ENCODE peak calls at places on chromosomes 5 and 9, in nine cellular contexts. E is astrocyte, N is colonic mucosa, K is HCT116, W is IMR-90, F is K562, R is DND-41, M is SK-N-SH, Q is HepG2. O is an unnamed sample.

GRCh38 chr5:140966293-140967225 is at the start of gene PCDHAC2:
- DNase-seq in Q (no peak), N (no peak), M (peak), W (no peak), F (no peak), K (peak), E (peak), R (no peak), O (peak)

GRCh38 chr5:170420809-170421412 is 31.7 kb upstream of the KCNMB1 start:
- DNase-seq in F (peak), R (peak), K (peak), W (peak), Q (peak), E (peak), M (peak), N (peak), O (no peak)

GRCh38 chr5:172905346-172905756 is 53.9 kb upstream of the RPL26L1 start:
- DNase-seq in W (no peak), K (no peak), E (no peak), N (no peak), Q (no peak), F (no peak), R (no peak), M (no peak), O (no peak)

GRCh38 chr9:127293767-127294166 is 29.2 kb downstream of the GARNL3 start:
- DNase-seq in M (no peak), N (peak), F (no peak), R (no peak), K (no peak), W (no peak), E (no peak), Q (no peak), O (no peak)

GRCh38 chr5:147892696-147893296 is 13.5 kb downstream of the C5orf46 start:
- DNase-seq in N (peak), M (no peak), K (peak), R (no peak), Q (no peak), E (no peak), W (peak), F (no peak), O (no peak)

GRCh38 chr9:104606202-104606601 is 775 bp upstream of the OR13C2 start:
- DNase-seq in Q (no peak), E (no peak), N (no peak), M (no peak), W (no peak), K (no peak), R (no peak), F (no peak), O (no peak)

GRCh38 chr9:109910616-109911568 is 130.9 kb downstream of the PALM2AKAP2 start:
- DNase-seq in F (no peak), R (no peak), W (peak), Q (no peak), K (no peak), N (peak), M (no peak), E (peak), O (no peak)

GRCh38 chr9:2231831-2232230 is 216.7 kb downstream of the SMARCA2 start:
- DNase-seq in M (no peak), Q (no peak), E (peak), N (no peak), K (no peak), W (peak), R (no peak), F (no peak), O (no peak)

GRCh38 chr9:71587576-71588362 is 180.5 kb downstream of the CEMIP2 start:
- DNase-seq in M (no peak), Q (no peak), K (no peak), E (peak), R (no peak), F (no peak), N (no peak), W (peak), O (no peak)

GRCh38 chr5:61332369-61332745 is 299 bp downstream of the ZSWIM6 start:
- DNase-seq in K (no peak), N (no peak), Q (no peak), R (peak), M (peak), F (no peak), E (no peak), W (no peak), O (peak)

GRCh38 chr5:69007086-69007672 is 86.6 kb upstream of the SLC30A5 start:
- DNase-seq in E (no peak), W (no peak), M (peak), F (no peak), K (no peak), R (no peak), Q (no peak), N (no peak), O (no peak)

DNA sequence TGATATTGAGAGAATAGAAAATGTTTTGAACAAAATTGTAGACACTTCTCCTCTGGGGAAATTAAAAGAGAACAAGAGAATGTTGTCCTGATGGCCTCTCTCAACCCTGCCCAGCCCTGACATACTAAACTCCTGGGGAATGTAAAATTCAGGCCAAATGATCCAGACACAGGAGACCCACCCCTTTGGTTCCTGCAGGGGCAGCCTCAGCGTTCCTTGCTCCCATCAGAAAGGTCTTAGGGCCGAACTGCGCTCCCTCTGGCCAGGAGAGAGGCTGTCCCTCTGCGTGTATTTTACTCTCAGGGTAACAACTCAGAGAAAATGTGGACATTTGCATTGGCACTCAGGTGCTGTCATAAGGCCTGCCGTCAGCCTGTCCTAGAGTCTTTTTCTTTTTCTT is 616.3 kb upstream of the KLF4 start:
- DNase-seq in N (no peak), M (no peak), Q (no peak), E (no peak), K (no peak), F (no peak), R (no peak), W (no peak), O (no peak)
- TF ChIP-seq CTCF in N (no peak), M (no peak), Q (no peak), E (no peak), K (no peak), F (peak), R (no peak), W (no peak), O (no peak)

GRCh38 chr9:134554011-134554749 is 87.4 kb upstream of the COL5A1 start:
- DNase-seq in Q (no peak), K (no peak), M (no peak), R (no peak), W (no peak), F (no peak), N (no peak), E (no peak), O (peak)

GRCh38 chr9:134551176-134551575 is 90.4 kb upstream of the COL5A1 start:
- DNase-seq in Q (no peak), F (no peak), E (no peak), K (no peak), M (no peak), W (no peak), R (no peak), N (no peak), O (peak)

GRCh38 chr9:134551657-134552348 is 89.8 kb upstream of the COL5A1 start:
- DNase-seq in Q (no peak), E (peak), N (no peak), W (peak), M (no peak), K (no peak), F (no peak), R (no peak), O (peak)

GRCh38 chr9:134553061-134553891 is 88.3 kb upstream of the COL5A1 start:
- DNase-seq in M (no peak), W (no peak), N (no peak), Q (no peak), R (no peak), E (no peak), F (no peak), K (no peak), O (peak)

DNA sequence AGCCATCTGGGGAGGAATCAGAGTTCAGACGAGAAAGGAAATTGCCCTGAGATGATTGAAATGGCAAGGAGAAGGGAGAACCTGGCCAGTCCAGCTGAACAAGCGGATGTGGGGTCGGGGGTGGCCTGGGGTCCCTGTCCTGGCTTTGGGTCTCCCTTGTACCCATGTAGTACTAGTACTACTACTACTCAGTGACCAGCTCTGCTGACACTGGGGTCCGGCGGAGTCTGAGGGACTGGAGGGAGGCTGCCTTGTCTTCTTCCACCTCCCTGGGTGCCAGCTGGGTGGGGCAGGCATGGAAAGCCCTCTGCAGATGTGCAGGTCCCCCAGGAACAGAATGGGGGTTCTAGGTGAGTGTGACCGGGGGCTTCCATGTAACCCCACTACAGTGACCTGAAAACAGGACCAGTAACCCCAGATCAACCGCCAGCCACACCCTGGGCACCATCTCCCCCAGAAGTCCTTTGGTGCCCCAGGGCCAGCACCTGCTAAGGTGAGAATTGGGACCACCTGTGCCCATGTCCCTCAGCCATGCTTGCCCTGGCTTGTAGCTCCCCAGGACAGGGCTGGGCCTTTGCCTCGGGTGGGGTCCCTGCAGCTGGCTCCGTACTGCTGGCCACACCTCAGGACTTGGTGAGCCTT is 89.1 kb upstream of the COL5A1 start:
- DNase-seq in K (no peak), Q (no peak), N (no peak), F (no peak), M (no peak), W (no peak), E (no peak), R (no peak), O (peak)
- H3K9ac ChIP-seq in K (peak), Q (no peak), N (peak), F (no peak), M (peak), W (peak), E (peak), R (no peak), O (no peak)

GRCh38 chr9:123568691-123569342 is 212.8 kb downstream of the CRB2 start:
- DNase-seq in W (peak), M (peak), Q (no peak), N (no peak), K (no peak), R (no peak), E (peak), F (no peak), O (no peak)
- H3K27ac ChIP-seq in W (no peak), M (peak), Q (no peak), N (no peak), K (no peak), R (no peak), E (no peak), F (no peak), O (no peak)

GRCh38 chr5:146646441-146646840 is 130.5 kb upstream of the GPR151 start:
- DNase-seq in M (no peak), Q (no peak), W (no peak), R (no peak), N (no peak), F (no peak), K (no peak), E (no peak), O (no peak)
- TF ChIP-seq CTCF in M (peak), Q (no peak), W (no peak), R (no peak), N (no peak), F (no peak), K (no peak), E (no peak), O (no peak)

GRCh38 chr9:135499326-135500070 is 984 bp upstream of the MRPS2 start:
- DNase-seq in W (peak), E (peak), K (peak), Q (peak), R (peak), F (peak), N (peak), M (peak), O (peak)

GRCh38 chr9:135500525-135501260 is at the start of gene MRPS2:
- DNase-seq in W (peak), N (peak), K (peak), Q (peak), F (peak), E (peak), R (peak), M (peak), O (peak)

GRCh38 chr9:135500071-135500524 is 384 bp upstream of the MRPS2 start:
- DNase-seq in Q (no peak), R (no peak), W (peak), F (no peak), N (no peak), M (no peak), K (no peak), E (peak), O (no peak)

GRCh38 chr9:135501261-135502167 is 1.0 kb downstream of the MRPS2 start:
- DNase-seq in R (no peak), K (no peak), E (no peak), Q (no peak), N (peak), W (no peak), F (peak), M (peak), O (peak)

GRCh38 chr9:135498381-135499126 is 1.9 kb upstream of the MRPS2 start:
- DNase-seq in M (peak), F (no peak), E (no peak), W (no peak), Q (no peak), K (no peak), N (no peak), R (no peak), O (peak)
- H3K9ac ChIP-seq in M (no peak), F (peak), E (no peak), W (no peak), Q (peak), K (peak), N (no peak), R (no peak), O (no peak)

GRCh38 chr5:142816577-142816976 is 46.4 kb downstream of the ARHGAP26 start:
- DNase-seq in N (no peak), K (no peak), R (no peak), F (no peak), W (peak), Q (no peak), E (peak), M (no peak), O (no peak)

GRCh38 chr5:142815469-142815868 is 45.3 kb downstream of the ARHGAP26 start:
- DNase-seq in K (no peak), Q (no peak), F (no peak), R (no peak), E (no peak), W (no peak), M (no peak), N (no peak), O (no peak)

GRCh38 chr5:142817961-142818431 is 47.8 kb downstream of the ARHGAP26 start:
- DNase-seq in M (no peak), W (no peak), K (no peak), R (no peak), E (peak), F (no peak), Q (no peak), N (peak), O (no peak)

GRCh38 chr5:142819292-142819691 is 49.1 kb downstream of the ARHGAP26 start:
- DNase-seq in W (no peak), E (no peak), F (no peak), Q (no peak), N (peak), R (no peak), K (no peak), M (no peak), O (no peak)

GRCh38 chr5:142817031-142817430 is 46.9 kb downstream of the ARHGAP26 start:
- DNase-seq in F (no peak), W (no peak), R (no peak), M (no peak), N (no peak), Q (no peak), E (no peak), K (no peak), O (no peak)
- H3K27ac ChIP-seq in F (no peak), W (no peak), R (no peak), M (no peak), N (peak), Q (no peak), E (no peak), K (peak), O (no peak)

GRCh38 chr9:135021393-135021789 is 66.1 kb upstream of the OLFM1 start:
- DNase-seq in Q (no peak), R (no peak), K (no peak), E (no peak), W (no peak), M (no peak), F (no peak), N (no peak), O (peak)

GRCh38 chr9:135023389-135023788 is 64.1 kb upstream of the OLFM1 start:
- DNase-seq in E (peak), F (no peak), K (peak), M (peak), W (no peak), R (no peak), N (no peak), Q (no peak), O (peak)

GRCh38 chr9:135020481-135021392 is 66.7 kb upstream of the OLFM1 start:
- DNase-seq in Q (no peak), K (no peak), M (no peak), E (no peak), F (no peak), R (no peak), N (no peak), W (no peak), O (peak)

GRCh38 chr9:135023816-135024405 is 63.6 kb upstream of the OLFM1 start:
- DNase-seq in R (no peak), F (no peak), Q (no peak), M (no peak), W (no peak), E (no peak), K (no peak), N (no peak), O (peak)

GRCh38 chr9:135022191-135022870 is 65.1 kb upstream of the OLFM1 start:
- DNase-seq in Q (no peak), F (no peak), N (no peak), K (no peak), W (no peak), R (no peak), M (no peak), E (no peak), O (peak)
- TF ChIP-seq CTCF in Q (no peak), F (no peak), N (no peak), K (no peak), W (no peak), R (no peak), M (no peak), E (no peak), O (no peak)